ENCODE peak calls at places on chromosomes 7 and 10, in nine cellular contexts. D is skeletal muscle cell; Z is left ventricle myocardium inferior; M is astrocyte of the cerebellum; G is CD8-positive, alpha-beta T cell; T is fibroblast of mammary gland; U is right lobe of liver; I is IMR-90; R is body of pancreas. H is an unnamed sample.
A peak's percentile ranks its signal among the peaks of the same experiment; 100 is the strongest.

GRCh38 chr10:28871677-28872076 is 194.4 kb downstream of the BAMBI start:
- DNase-seq in D (no peak), Z (no peak), M (no peak), G (no peak), T (no peak), U (no peak), I (no peak), R (no peak), H (no peak)

GRCh38 chr7:191105-192034 is 1.0 kb upstream of the FAM20C start:
- DNase-seq in D (peak; percentile 78), Z (peak; percentile 45), M (peak; percentile 83), G (no peak), T (peak; percentile 97), U (no peak), I (peak; percentile 92), R (peak; percentile 41), H (no peak)

GRCh38 chr7:70353310-70353947 is 755.2 kb downstream of the AUTS2 start:
- DNase-seq in D (no peak), Z (no peak), M (no peak), G (no peak), T (peak; percentile 64), U (no peak), I (no peak), R (no peak), H (no peak)

GRCh38 chr7:104643587-104644217 is 315.3 kb downstream of the LHFPL3 start:
- DNase-seq in D (no peak), Z (no peak), M (no peak), G (no peak), T (peak; percentile 18), U (no peak), I (no peak), R (no peak), H (no peak)

GRCh38 chr7:134842901-134843300 is 63.5 kb downstream of the CALD1 start:
- DNase-seq in D (no peak), Z (no peak), M (no peak), G (no peak), T (no peak), U (no peak), I (no peak), R (no peak), H (no peak)

GRCh38 chr7:128733278-128733645 is 5.9 kb upstream of the CALU start:
- DNase-seq in D (no peak), Z (no peak), M (no peak), G (no peak), T (no peak), U (no peak), I (no peak), R (no peak), H (no peak)

GRCh38 chr10:93081834-93082233 is 8.1 kb downstream of the CYP26A1 start:
- DNase-seq in D (no peak), Z (no peak), M (peak; percentile 81), G (peak; percentile 19), T (no peak), U (no peak), I (peak; percentile 33), R (no peak), H (no peak)

GRCh38 chr7:43439631-43440401 is 143.1 kb upstream of the STK17A start:
- DNase-seq in D (no peak), Z (no peak), M (peak; percentile 12), G (peak; percentile 58), T (peak; percentile 60), U (no peak), I (peak; percentile 47), R (peak; percentile 46), H (no peak)

GRCh38 chr7:15461576-15461975 is 100.2 kb downstream of the AGMO start:
- DNase-seq in D (peak; percentile 93), Z (no peak), M (peak; percentile 89), G (no peak), T (peak; percentile 95), U (no peak), I (peak; percentile 87), R (no peak), H (no peak)

GRCh38 chr10:43461950-43462349 is 25.0 kb downstream of the ZNF487 start:
- DNase-seq in D (peak; percentile 42), Z (no peak), M (peak; percentile 87), G (no peak), T (peak; percentile 88), U (no peak), I (peak; percentile 85), R (no peak), H (no peak)

GRCh38 chr10:67665491-67665890 is 30.5 kb downstream of the CTNNA3 start:
- DNase-seq in D (no peak), Z (no peak), M (no peak), G (no peak), T (no peak), U (no peak), I (no peak), R (no peak), H (no peak)

GRCh38 chr7:28754027-28754426 is 204.1 kb downstream of the TRIL start:
- DNase-seq in D (no peak), Z (no peak), M (peak; percentile 51), G (no peak), T (peak; percentile 67), U (no peak), I (peak; percentile 85), R (peak; percentile 38), H (no peak)

GRCh38 chr10:69919250-69919649 is 117.5 kb downstream of the COL13A1 start:
- DNase-seq in D (no peak), Z (no peak), M (no peak), G (no peak), T (no peak), U (no peak), I (no peak), R (no peak), H (no peak)

GRCh38 chr7:155233703-155234492 is 63.8 kb upstream of the INSIG1 start:
- DNase-seq in D (no peak), Z (no peak), M (no peak), G (peak; percentile 53), T (peak; percentile 35), U (peak; percentile 58), I (no peak), R (peak; percentile 61), H (no peak)

GRCh38 chr10:34384363-34384762 is 430.7 kb downstream of the PARD3 start:
- DNase-seq in D (no peak), Z (no peak), M (no peak), G (no peak), T (no peak), U (no peak), I (no peak), R (no peak), H (no peak)
- H3K4me3 ChIP-seq in D (no peak overlapping the region), Z (no peak overlapping the region), M (no peak overlapping the region), G (no peak overlapping the region), T (no peak overlapping the region), U (no peak overlapping the region), I (no peak overlapping the region), R (no peak overlapping the region), H (no peak overlapping the region)

DNA sequence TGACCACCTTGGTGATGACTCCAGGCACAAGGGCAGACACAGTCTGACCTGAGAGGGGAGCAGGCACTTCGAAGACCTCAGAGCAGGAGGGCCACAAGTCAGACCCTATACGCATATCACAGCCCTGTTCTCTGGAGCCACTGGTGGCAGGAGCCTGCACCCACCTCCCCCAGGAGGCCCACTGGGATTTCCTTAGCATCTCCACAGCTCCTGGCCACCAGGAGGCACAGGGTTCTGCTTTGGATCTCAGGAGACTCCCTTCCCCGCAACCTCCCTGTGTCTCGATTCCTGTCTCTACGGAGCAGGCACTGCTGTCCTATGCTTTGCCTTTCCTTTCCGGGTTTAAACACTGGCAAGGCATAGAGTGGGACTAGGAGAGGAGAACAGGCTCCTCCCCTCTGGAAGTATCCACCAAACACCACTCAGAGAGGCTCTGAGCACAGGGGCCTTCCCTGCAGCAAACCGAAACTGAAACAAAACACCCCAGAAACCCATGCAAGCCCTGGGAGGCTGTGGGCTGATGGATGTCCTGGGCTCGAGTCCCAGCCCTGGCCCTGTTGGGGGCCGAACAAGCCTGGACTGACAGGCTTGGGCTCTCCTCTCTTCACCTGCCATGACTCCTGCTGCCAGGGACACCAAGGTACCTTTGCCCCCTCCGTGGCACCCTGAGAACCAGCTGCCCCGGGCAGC is 166.3 kb downstream of the NEURL1 start:
- DNase-seq in D (peak; percentile 76), Z (peak; percentile 59), M (peak; percentile 90), G (peak; percentile 72), T (peak; percentile 86), U (peak; percentile 85), I (peak; percentile 91), R (peak; percentile 79), H (no peak)
- H3K4me3 ChIP-seq in D (peak overlapping the region; percentile 56), Z (peak overlapping the region; percentile 78), M (peak overlapping the region; percentile 56), G (peak overlapping the region; percentile 99), T (peak overlapping the region; percentile 69), U (peak overlapping the region; percentile 42), I (peak overlapping the region; percentile 63), R (peak overlapping the region; percentile 30), H (no peak overlapping the region)

DNA sequence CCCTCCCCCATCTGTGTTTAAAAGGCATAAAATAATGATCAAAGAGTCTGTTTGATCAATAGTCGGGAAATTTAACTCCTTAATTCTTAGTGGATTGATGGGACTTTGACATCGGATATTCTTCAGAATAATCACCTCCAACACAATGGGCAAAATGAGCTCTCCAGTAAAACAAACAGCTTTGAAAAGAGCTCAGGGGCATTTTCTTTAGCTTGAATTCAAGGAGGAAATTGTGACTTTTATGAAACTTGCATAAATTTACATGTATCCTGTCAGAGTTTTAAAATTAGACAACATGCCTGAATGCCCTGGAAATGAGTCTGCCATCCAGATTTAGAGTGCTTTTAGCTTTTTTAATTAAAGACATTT is 118.8 kb downstream of the ARID5B start:
- DNase-seq in D (no peak), Z (no peak), M (no peak), G (no peak), T (no peak), U (no peak), I (no peak), R (no peak), H (no peak)
- H3K4me3 ChIP-seq in D (no peak overlapping the region), Z (no peak overlapping the region), M (no peak overlapping the region), G (no peak overlapping the region), T (no peak overlapping the region), U (no peak overlapping the region), I (no peak overlapping the region), R (no peak overlapping the region), H (no peak overlapping the region)

GRCh38 chr10:71144824-71145223 is 67.5 kb upstream of the UNC5B start:
- DNase-seq in D (no peak), Z (no peak), M (no peak), G (no peak), T (no peak), U (no peak), I (no peak), R (no peak), H (no peak)

GRCh38 chr10:71143170-71143569 is 69.2 kb upstream of the UNC5B start:
- DNase-seq in D (no peak), Z (peak; percentile 51), M (no peak), G (no peak), T (no peak), U (no peak), I (no peak), R (no peak), H (no peak)

GRCh38 chr10:71143610-71144009 is 68.8 kb upstream of the UNC5B start:
- DNase-seq in D (no peak), Z (no peak), M (no peak), G (no peak), T (no peak), U (no peak), I (no peak), R (no peak), H (no peak)

GRCh38 chr10:71138126-71138860 is 74.1 kb upstream of the UNC5B start:
- DNase-seq in D (no peak), Z (peak; percentile 23), M (no peak), G (no peak), T (no peak), U (no peak), I (no peak), R (peak; percentile 42), H (no peak)

DNA sequence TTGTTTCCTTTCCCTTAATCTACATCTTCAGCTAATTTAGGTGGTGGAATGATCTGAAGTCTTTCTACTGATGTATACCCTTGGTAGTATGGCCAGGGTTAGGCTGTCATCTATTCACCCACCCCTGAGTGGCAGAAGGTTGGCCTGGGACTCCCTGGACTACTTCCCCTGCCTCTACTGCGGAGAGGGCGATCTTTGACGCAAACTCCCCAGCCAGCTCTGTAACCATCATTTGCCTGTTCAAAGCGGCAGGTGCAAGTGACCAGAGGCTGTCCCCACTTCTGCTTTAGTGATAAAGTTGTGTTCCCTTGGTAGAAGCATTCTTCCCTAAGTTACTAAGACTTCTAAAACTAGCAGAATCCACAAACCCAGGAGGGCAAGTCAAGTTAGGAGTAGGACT is 70.8 kb upstream of the UNC5B start:
- DNase-seq in D (no peak), Z (no peak), M (no peak), G (no peak), T (no peak), U (no peak), I (no peak), R (no peak), H (no peak)
- H3K4me3 ChIP-seq in D (no peak overlapping the region), Z (no peak overlapping the region), M (no peak overlapping the region), G (no peak overlapping the region), T (no peak overlapping the region), U (no peak overlapping the region), I (no peak overlapping the region), R (no peak overlapping the region), H (no peak overlapping the region)